ENCODE peak calls at places on chromosomes 11 and 22, in five cellular contexts. V is hepatocyte, R is neuronal stem cell, D is HCT116, W is PC-3. F is an unnamed sample.
A peak's percentile ranks its signal among the peaks of the same experiment; 100 is the strongest.

GRCh38 chr11:62988281-62988680 is 3.5 kb upstream of the SLC22A6 start:
- DNase-seq in D (no peak), R (no peak), W (no peak), V (no peak), F (no peak)

GRCh38 chr11:122984186-122985011 is 2.8 kb upstream of the BSX start:
- DNase-seq in R (peak; percentile 35), D (no peak), V (no peak), W (no peak), F (no peak)

GRCh38 chr11:4523666-4524065 is 21.3 kb upstream of the OR52M1 start:
- DNase-seq in W (no peak), R (no peak), D (no peak), V (no peak), F (no peak)

GRCh38 chr22:20131856-20132685 is 467 bp downstream of the ZDHHC8 start:
- DNase-seq in W (no peak), R (no peak), D (no peak), V (peak; percentile 35), F (no peak)

GRCh38 chr11:26017322-26017860 is 314.5 kb upstream of the ANO3 start:
- DNase-seq in R (no peak), D (no peak), W (no peak), V (no peak), F (no peak)

GRCh38 chr11:66072518-66072917 is 2.4 kb downstream of the PACS1 start:
- DNase-seq in D (no peak), V (no peak), W (no peak), R (no peak), F (no peak)

GRCh38 chr11:109112748-109113378 is 309.1 kb upstream of the C11orf87 start:
- DNase-seq in D (no peak), R (no peak), W (no peak), V (peak; percentile 12), F (no peak)

GRCh38 chr11:96254854-96255253 is 88.1 kb downstream of the MAML2 start:
- DNase-seq in R (no peak), V (no peak), D (no peak), W (no peak), F (no peak)

GRCh38 chr11:57094206-57094940 is 87.4 kb upstream of the LRRC55 start:
- DNase-seq in D (no peak), W (no peak), R (no peak), V (peak; percentile 21), F (no peak)

GRCh38 chr11:65502274-65502851 is 3.5 kb downstream of the MALAT1 start:
- DNase-seq in V (no peak), D (no peak), W (no peak), R (no peak), F (peak; percentile 63)

GRCh38 chr22:23388492-23389009 is 191.5 kb downstream of the IGLL1 start:
- DNase-seq in D (no peak), W (no peak), R (no peak), V (no peak), F (no peak)

GRCh38 chr11:3927129-3927796 is 71.8 kb downstream of the STIM1 start:
- DNase-seq in R (no peak), D (no peak), V (no peak), W (no peak), F (no peak)

GRCh38 chr22:49052023-49052538 is 775.6 kb downstream of the BRD1 start:
- DNase-seq in W (no peak), R (no peak), D (no peak), V (no peak), F (no peak)

GRCh38 chr11:122737951-122738693 is 82.6 kb downstream of the UBASH3B start:
- DNase-seq in W (peak; percentile 72), V (no peak), R (peak; percentile 36), D (no peak), F (peak; percentile 68)

GRCh38 chr22:50523806-50524663 is 1.4 kb downstream of the SCO2 start:
- DNase-seq in D (no peak), V (peak; percentile 15), W (no peak), R (no peak), F (no peak)

GRCh38 chr11:60700689-60701508 is 1.5 kb downstream of the MS4A8 start:
- DNase-seq in D (peak; percentile 35), R (peak; percentile 48), V (peak; percentile 41), W (peak; percentile 79), F (peak; percentile 24)

GRCh38 chr11:74680035-74680671 is 51.1 kb downstream of the CHRDL2 start:
- DNase-seq in V (no peak), W (no peak), R (no peak), D (no peak), F (no peak)

GRCh38 chr11:14773755-14774154 is 118.3 kb downstream of the CYP2R1 start:
- DNase-seq in D (no peak), V (no peak), W (no peak), R (no peak), F (no peak)

GRCh38 chr11:67694875-67695555 is 20.6 kb upstream of the ALDH3B2 start:
- DNase-seq in D (no peak), R (no peak), W (no peak), V (no peak), F (no peak)

GRCh38 chr11:65887723-65888162 is 528 bp downstream of the FIBP start:
- DNase-seq in W (peak; percentile 54), R (no peak), V (no peak), D (no peak), F (no peak)

GRCh38 chr11:70007796-70008195 is 70.3 kb upstream of the ANO1 start:
- DNase-seq in W (no peak), V (no peak), D (no peak), R (no peak), F (no peak)

GRCh38 chr22:19290400-19291217 is 910 bp downstream of the CLTCL1 start:
- DNase-seq in D (no peak), W (no peak), R (no peak), V (no peak), F (no peak)

GRCh38 chr22:29114392-29114791 is 41.6 kb downstream of the KREMEN1 start:
- DNase-seq in V (no peak), W (no peak), D (no peak), R (no peak), F (no peak)

GRCh38 chr22:36927671-36928070 is 14.2 kb downstream of the CSF2RB start:
- DNase-seq in W (no peak), V (no peak), D (no peak), R (no peak), F (no peak)

GRCh38 chr11:64605248-64605560 is 14.2 kb downstream of the SLC22A12 start:
- DNase-seq in V (no peak), W (no peak), R (no peak), D (no peak), F (no peak)

DNA sequence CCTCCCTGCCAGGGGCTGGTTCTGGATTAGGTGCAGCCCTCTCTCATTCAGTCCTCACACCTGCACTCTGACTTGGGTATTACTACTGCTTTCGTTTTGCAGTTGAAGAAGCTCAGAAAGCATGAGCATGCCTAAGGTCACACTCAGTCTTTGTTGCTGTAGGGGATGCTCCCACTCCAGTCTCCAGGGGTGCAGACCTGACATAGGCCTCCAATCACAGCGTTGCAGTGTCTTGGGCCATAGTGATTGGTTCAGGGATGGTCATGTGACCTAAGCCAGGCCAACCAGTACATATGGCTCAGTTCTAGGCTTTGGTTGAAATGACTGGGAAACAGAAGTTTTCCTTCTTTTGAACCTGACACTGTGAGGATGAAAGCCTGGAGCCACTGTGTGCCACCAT is 61.7 kb downstream of the FBXO7 start:
- DNase-seq in R (no peak), W (no peak), V (no peak), D (no peak), F (no peak)
- H2AFZ ChIP-seq in R (no peak overlapping the region), W (no peak overlapping the region), V (no peak overlapping the region), D (no peak overlapping the region), F (no peak overlapping the region)

GRCh38 chr11:86919557-86920210 is 35.5 kb downstream of the FZD4 start:
- DNase-seq in W (peak; percentile 88), D (peak; percentile 54), R (peak; percentile 43), V (peak; percentile 63), F (peak; percentile 88)
- H2AFZ ChIP-seq in W (peak overlapping the region; percentile 61), D (peak overlapping the region; percentile 6), R (no peak overlapping the region), V (no peak overlapping the region), F (peak overlapping the region; percentile 66)

GRCh38 chr11:43986881-43987280 is 44.4 kb downstream of the C11orf96 start:
- DNase-seq in W (no peak), R (no peak), V (no peak), D (no peak), F (no peak)

GRCh38 chr11:43989162-43989961 is 46.9 kb downstream of the C11orf96 start:
- DNase-seq in D (no peak), W (no peak), V (no peak), R (no peak), F (peak; percentile 20)

GRCh38 chr11:43988040-43988793 is 45.8 kb downstream of the C11orf96 start:
- DNase-seq in R (no peak), D (no peak), W (peak; percentile 18), V (no peak), F (no peak)

GRCh38 chr11:43986327-43986726 is 43.9 kb downstream of the C11orf96 start:
- DNase-seq in V (no peak), R (no peak), D (no peak), W (no peak), F (no peak)

GRCh38 chr11:43987384-43988039 is 45.1 kb downstream of the C11orf96 start:
- DNase-seq in V (peak; percentile 49), R (no peak), D (no peak), W (peak; percentile 48), F (peak; percentile 47)
- H2AFZ ChIP-seq in V (no peak overlapping the region), R (peak overlapping the region; percentile 68), D (no peak overlapping the region), W (peak overlapping the region; percentile 70), F (no peak overlapping the region)

GRCh38 chr11:1522081-1522424 is 35.5 kb upstream of the MOB2 start:
- DNase-seq in D (no peak), V (no peak), R (no peak), W (no peak), F (no peak)
- H2AFZ ChIP-seq in D (no peak overlapping the region), V (no peak overlapping the region), R (no peak overlapping the region), W (no peak overlapping the region), F (no peak overlapping the region)

DNA sequence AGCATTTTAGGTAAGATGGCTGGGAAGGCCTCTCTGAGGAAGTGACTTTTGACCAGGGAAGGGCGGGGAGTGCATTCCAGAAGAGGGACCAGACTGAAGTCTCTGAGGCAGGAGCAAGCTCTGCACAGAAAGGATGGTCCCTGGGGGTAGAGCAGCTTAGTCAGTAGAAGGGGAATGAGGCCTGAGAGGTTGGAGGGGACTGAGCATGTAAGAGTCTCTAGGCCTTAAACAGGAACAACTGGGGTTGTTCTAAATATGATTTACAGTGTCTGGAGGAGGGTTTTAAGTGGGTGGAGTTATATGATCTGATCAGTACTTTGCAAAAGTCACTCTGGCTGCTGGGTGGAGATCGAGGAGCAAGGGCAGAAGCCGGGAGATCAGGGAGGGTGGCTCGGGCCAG is 31.7 kb upstream of the TEF start:
- DNase-seq in W (no peak), V (no peak), D (no peak), R (no peak), F (no peak)
- H2AFZ ChIP-seq in W (no peak overlapping the region), V (no peak overlapping the region), D (no peak overlapping the region), R (no peak overlapping the region), F (no peak overlapping the region)